ENCODE peak calls at places on chromosomes 5 and 9, in ten cellular contexts. C is Peyer's patch; R is psoas muscle; Y is upper lobe of right lung; D is CD4-positive, alpha-beta memory T cell; W is effector memory CD4-positive, alpha-beta T cell; E is gastrocnemius medialis; P is heart right ventricle; M is fibroblast of lung; G is lower lobe of right lung. L is an unnamed sample.

GRCh38 chr5:134224905-134225779 is 731 bp downstream of the PPP2CA start:
- DNase-seq in Y (peak; percentile 81), R (peak; percentile 81), W (peak; percentile 53), D (peak; percentile 69), P (peak; percentile 59), G (peak; percentile 72), M (peak; percentile 94), C (peak; percentile 70), E (peak; percentile 44), L (peak; percentile 75)

GRCh38 chr9:83062011-83062652 is 810 bp downstream of the RASEF start:
- DNase-seq in D (no peak), C (no peak), P (no peak), E (no peak), M (peak; percentile 20), G (peak; percentile 74), R (no peak), W (no peak), Y (peak; percentile 84), L (peak; percentile 74)

GRCh38 chr9:127896395-127897193 is 2.8 kb downstream of the ST6GALNAC6 start:
- DNase-seq in P (no peak), E (no peak), G (no peak), C (no peak), M (no peak), Y (no peak), R (no peak), D (no peak), W (no peak), L (no peak)

GRCh38 chr9:122226758-122227575 is 1.8 kb downstream of the LHX6 start:
- DNase-seq in P (no peak), Y (no peak), R (no peak), W (no peak), M (no peak), E (no peak), D (no peak), C (no peak), G (no peak), L (no peak)

GRCh38 chr9:83340451-83340850 is 197.8 kb downstream of the FRMD3 start:
- DNase-seq in D (no peak), R (no peak), W (no peak), G (no peak), E (no peak), P (no peak), C (no peak), M (no peak), Y (no peak), L (no peak)

GRCh38 chr5:61701877-61702602 is 370.0 kb downstream of the ZSWIM6 start:
- DNase-seq in Y (no peak), P (no peak), C (no peak), D (no peak), G (no peak), R (no peak), M (no peak), W (no peak), E (no peak), L (no peak)

GRCh38 chr5:98813755-98814154 is 40.3 kb downstream of the RGMB start:
- DNase-seq in Y (no peak), G (no peak), R (no peak), M (no peak), D (no peak), P (no peak), W (no peak), E (no peak), C (no peak), L (no peak)

GRCh38 chr9:92738661-92739081 is 26.0 kb downstream of the BICD2 start:
- DNase-seq in R (no peak), M (no peak), G (no peak), W (no peak), D (no peak), P (no peak), Y (peak; percentile 62), C (no peak), E (no peak), L (no peak)

GRCh38 chr9:31302620-31303418 is 1081.6 kb upstream of the ACO1 start:
- DNase-seq in W (no peak), C (no peak), E (no peak), P (no peak), R (no peak), Y (no peak), G (no peak), D (no peak), M (no peak), L (no peak)

GRCh38 chr9:14213504-14213903 is 100.4 kb downstream of the NFIB start:
- DNase-seq in G (no peak), Y (no peak), D (no peak), R (no peak), E (no peak), W (no peak), C (no peak), P (no peak), M (no peak), L (peak; percentile 35)

GRCh38 chr5:78778538-78778937 is 130.0 kb upstream of the LHFPL2 start:
- DNase-seq in P (no peak), D (no peak), R (no peak), W (no peak), E (no peak), M (peak; percentile 92), G (no peak), Y (no peak), C (no peak), L (no peak)

GRCh38 chr5:33258553-33258952 is 182.2 kb upstream of the TARS1 start:
- DNase-seq in Y (no peak), G (no peak), E (no peak), C (no peak), R (no peak), M (no peak), D (no peak), P (no peak), W (no peak), L (no peak)

GRCh38 chr5:16930487-16930886 is 5.6 kb downstream of the MYO10 start:
- DNase-seq in E (no peak), Y (no peak), P (no peak), W (no peak), R (no peak), M (no peak), G (no peak), C (no peak), D (no peak), L (no peak)
- H3K4me3 ChIP-seq in E (no peak overlapping the region), Y (peak overlapping the region; percentile 11), P (no peak overlapping the region), W (no peak overlapping the region), R (no peak overlapping the region), M (no peak overlapping the region), G (no peak overlapping the region), C (no peak overlapping the region), D (no peak overlapping the region), L (no peak overlapping the region)

DNA sequence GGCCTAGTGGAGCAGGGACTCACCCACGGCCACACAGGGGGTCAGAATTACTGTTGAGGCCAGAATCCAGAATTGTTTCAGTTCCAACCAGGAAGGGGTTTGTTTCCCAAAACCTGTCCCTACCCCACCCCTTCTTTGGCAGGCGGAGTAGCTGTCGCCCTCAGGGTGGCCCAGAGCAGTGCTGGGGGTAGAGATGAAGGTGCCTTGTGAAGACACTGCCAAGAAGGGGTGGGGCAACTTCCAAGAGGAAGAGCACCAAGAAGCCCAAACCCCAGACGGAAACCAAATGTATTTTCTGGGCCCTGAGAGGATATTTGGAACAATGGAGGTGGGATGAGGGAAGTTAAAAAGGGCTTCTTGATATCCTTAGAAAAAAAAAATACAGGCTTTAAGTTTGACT is 11.4 kb upstream of the NDST1 start:
- DNase-seq in W (no peak), P (peak; percentile 64), R (no peak), D (no peak), C (no peak), G (no peak), M (no peak), Y (no peak), E (no peak), L (no peak)
- H3K4me1 ChIP-seq in W (no peaks in the 10 kb centered on the region), P (peaks cover 78% of the 10 kb centered on the region), R (peaks cover 67% of the 10 kb centered on the region), D (no peaks in the 10 kb centered on the region), C (no peaks in the 10 kb centered on the region), G (peaks cover 65% of the 10 kb centered on the region), M (peaks cover 60% of the 10 kb centered on the region), Y (peaks cover 71% of the 10 kb centered on the region), E (peaks cover 65% of the 10 kb centered on the region), L (peaks cover 21% of the 10 kb centered on the region)

DNA sequence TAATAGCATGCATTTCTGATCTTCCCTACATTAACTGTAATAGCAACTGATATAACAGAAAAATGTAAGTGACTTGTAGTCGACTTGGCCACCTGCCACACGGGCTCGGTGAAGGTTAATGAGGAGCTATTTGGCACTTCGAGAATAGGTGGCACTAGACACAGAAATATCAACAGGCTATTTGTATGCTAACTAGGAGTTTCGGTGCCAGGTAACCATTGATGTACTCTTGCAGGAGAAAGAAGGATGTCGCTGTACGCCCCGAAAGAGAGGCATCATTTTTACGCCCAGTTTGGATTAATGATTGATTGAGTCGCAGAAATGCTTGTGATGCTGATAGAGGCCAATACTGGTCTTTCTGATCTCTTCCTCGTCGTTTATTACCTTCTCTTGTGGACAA is 516 bp upstream of the DMRT2 start:
- DNase-seq in D (no peak), R (peak; percentile 58), G (no peak), E (no peak), Y (no peak), C (no peak), M (no peak), P (no peak), W (no peak), L (peak; percentile 48)
- H3K4me3 ChIP-seq in D (no peak overlapping the region), R (peak overlapping the region; percentile 64), G (peak overlapping the region; percentile 47), E (peak overlapping the region; percentile 54), Y (peak overlapping the region; percentile 33), C (peak overlapping the region; percentile 45), M (no peak overlapping the region), P (peak overlapping the region; percentile 39), W (no peak overlapping the region), L (no peak overlapping the region)

DNA sequence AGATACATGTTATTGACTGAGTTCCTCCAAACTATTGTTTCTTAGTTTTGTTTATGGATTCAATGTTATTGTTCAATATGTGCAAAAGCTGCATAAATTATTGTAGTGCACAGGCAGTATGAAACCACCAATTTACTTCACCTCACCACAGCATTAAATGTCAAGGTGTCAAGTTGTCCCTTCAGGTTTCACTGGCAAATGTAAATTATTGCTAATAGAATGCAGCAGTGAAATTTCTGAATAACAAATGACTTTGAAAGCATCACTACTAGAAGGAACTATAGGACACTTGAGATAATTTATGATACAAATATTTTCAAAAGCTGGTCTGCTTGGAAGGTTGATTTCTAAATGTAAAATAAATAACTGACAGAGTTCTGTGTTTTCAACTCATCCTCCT is 116.4 kb upstream of the PTPRD start:
- DNase-seq in R (no peak), E (no peak), D (no peak), Y (no peak), G (no peak), P (no peak), C (no peak), M (no peak), W (no peak), L (no peak)
- H3K4me1 ChIP-seq in R (no peaks in the 10 kb centered on the region), E (no peaks in the 10 kb centered on the region), D (no peaks in the 10 kb centered on the region), Y (no peaks in the 10 kb centered on the region), G (no peaks in the 10 kb centered on the region), P (no peaks in the 10 kb centered on the region), C (no peaks in the 10 kb centered on the region), M (no peaks in the 10 kb centered on the region), W (no peaks in the 10 kb centered on the region), L (no peaks in the 10 kb centered on the region)

GRCh38 chr9:8772302-8772701 is 972.7 kb upstream of the DMAC1 start:
- DNase-seq in R (no peak), M (no peak), Y (no peak), C (no peak), E (no peak), D (no peak), G (no peak), P (no peak), W (no peak), L (no peak)
- H3K4me3 ChIP-seq in R (no peak overlapping the region), M (no peak overlapping the region), Y (no peak overlapping the region), C (no peak overlapping the region), E (no peak overlapping the region), D (no peak overlapping the region), G (no peak overlapping the region), P (no peak overlapping the region), W (no peak overlapping the region), L (no peak overlapping the region)

L was measured in mucosa of descending colon.